ENCODE peak calls at places on chromosomes 7 and 10, in eight cellular contexts. One of them, this sample, is unnamed.

GRCh38 chr10:95536017-95536416 is 25.2 kb downstream of the SORBS1 start:
- DNase-seq in NCI-H1092: no peak
- DNase-seq in sciatic nerve: no peak
- DNase-seq in brain pericyte: no peak
- DNase-seq in stimulated activated naive B cell treated with anti-CD40 and anti-IgM and Interleukin-4, amounts not matched to agents 10 μg/mL and 1 μg/mL and 100 μg/mL, for 72 hours: no peak
- DNase-seq in cardiac muscle cell: peak
- DNase-seq in NCI-H510A: no peak
- DNase-seq in neuronal stem cell: no peak
- DNase-seq in this sample: no peak

GRCh38 chr10:92124524-92125168 is 166.2 kb downstream of the CPEB3 start:
- DNase-seq in stimulated activated naive B cell treated with anti-CD40 and anti-IgM and Interleukin-4, amounts not matched to agents 10 μg/mL and 1 μg/mL and 100 μg/mL, for 72 hours: no peak
- DNase-seq in cardiac muscle cell: peak
- DNase-seq in neuronal stem cell: no peak
- DNase-seq in NCI-H1092: no peak
- DNase-seq in NCI-H510A: no peak
- DNase-seq in brain pericyte: peak
- DNase-seq in sciatic nerve: no peak
- DNase-seq in this sample: peak

GRCh38 chr10:19762026-19762425 is 54.2 kb upstream of the PLXDC2 start:
- DNase-seq in cardiac muscle cell: peak
- DNase-seq in brain pericyte: no peak
- DNase-seq in sciatic nerve: no peak
- DNase-seq in neuronal stem cell: no peak
- DNase-seq in NCI-H1092: no peak
- DNase-seq in NCI-H510A: no peak
- DNase-seq in stimulated activated naive B cell treated with anti-CD40 and anti-IgM and Interleukin-4, amounts not matched to agents 10 μg/mL and 1 μg/mL and 100 μg/mL, for 72 hours: no peak
- DNase-seq in this sample: no peak

GRCh38 chr10:11529276-11529675 is 82.2 kb downstream of the USP6NL start:
- DNase-seq in brain pericyte: no peak
- DNase-seq in neuronal stem cell: no peak
- DNase-seq in NCI-H510A: no peak
- DNase-seq in NCI-H1092: no peak
- DNase-seq in sciatic nerve: no peak
- DNase-seq in cardiac muscle cell: no peak
- DNase-seq in stimulated activated naive B cell treated with anti-CD40 and anti-IgM and Interleukin-4, amounts not matched to agents 10 μg/mL and 1 μg/mL and 100 μg/mL, for 72 hours: no peak
- DNase-seq in this sample: no peak

GRCh38 chr7:44736896-44737295 is 11.8 kb upstream of the ZMIZ2 start:
- DNase-seq in sciatic nerve: no peak
- DNase-seq in NCI-H1092: no peak
- DNase-seq in cardiac muscle cell: no peak
- DNase-seq in stimulated activated naive B cell treated with anti-CD40 and anti-IgM and Interleukin-4, amounts not matched to agents 10 μg/mL and 1 μg/mL and 100 μg/mL, for 72 hours: no peak
- DNase-seq in brain pericyte: no peak
- DNase-seq in NCI-H510A: no peak
- DNase-seq in neuronal stem cell: no peak
- DNase-seq in this sample: no peak

GRCh38 chr7:95126053-95126709 is 198.2 kb downstream of the PON1 start:
- DNase-seq in NCI-H1092: peak
- DNase-seq in sciatic nerve: no peak
- DNase-seq in NCI-H510A: no peak
- DNase-seq in cardiac muscle cell: no peak
- DNase-seq in brain pericyte: peak
- DNase-seq in neuronal stem cell: no peak
- DNase-seq in stimulated activated naive B cell treated with anti-CD40 and anti-IgM and Interleukin-4, amounts not matched to agents 10 μg/mL and 1 μg/mL and 100 μg/mL, for 72 hours: no peak
- DNase-seq in this sample: peak

GRCh38 chr7:73526892-73527821 is 5.1 kb upstream of the BAZ1B start:
- DNase-seq in cardiac muscle cell: no peak
- DNase-seq in NCI-H1092: peak
- DNase-seq in brain pericyte: no peak
- DNase-seq in NCI-H510A: peak
- DNase-seq in sciatic nerve: no peak
- DNase-seq in stimulated activated naive B cell treated with anti-CD40 and anti-IgM and Interleukin-4, amounts not matched to agents 10 μg/mL and 1 μg/mL and 100 μg/mL, for 72 hours: no peak
- DNase-seq in neuronal stem cell: no peak
- DNase-seq in this sample: peak

GRCh38 chr10:18079665-18080295 is 60.4 kb upstream of the CACNB2 start:
- DNase-seq in NCI-H1092: no peak
- DNase-seq in sciatic nerve: no peak
- DNase-seq in stimulated activated naive B cell treated with anti-CD40 and anti-IgM and Interleukin-4, amounts not matched to agents 10 μg/mL and 1 μg/mL and 100 μg/mL, for 72 hours: no peak
- DNase-seq in neuronal stem cell: no peak
- DNase-seq in cardiac muscle cell: no peak
- DNase-seq in brain pericyte: no peak
- DNase-seq in NCI-H510A: no peak
- DNase-seq in this sample: no peak

GRCh38 chr7:46752881-46753366 is 829.0 kb downstream of the TNS3 start:
- DNase-seq in NCI-H510A: no peak
- DNase-seq in neuronal stem cell: no peak
- DNase-seq in NCI-H1092: no peak
- DNase-seq in sciatic nerve: no peak
- DNase-seq in cardiac muscle cell: peak
- DNase-seq in brain pericyte: no peak
- DNase-seq in stimulated activated naive B cell treated with anti-CD40 and anti-IgM and Interleukin-4, amounts not matched to agents 10 μg/mL and 1 μg/mL and 100 μg/mL, for 72 hours: no peak
- DNase-seq in this sample: no peak

GRCh38 chr7:148672041-148672440 is 26.7 kb upstream of the CUL1 start:
- DNase-seq in NCI-H1092: no peak
- DNase-seq in cardiac muscle cell: no peak
- DNase-seq in neuronal stem cell: no peak
- DNase-seq in stimulated activated naive B cell treated with anti-CD40 and anti-IgM and Interleukin-4, amounts not matched to agents 10 μg/mL and 1 μg/mL and 100 μg/mL, for 72 hours: no peak
- DNase-seq in brain pericyte: no peak
- DNase-seq in NCI-H510A: no peak
- DNase-seq in sciatic nerve: no peak
- DNase-seq in this sample: no peak

GRCh38 chr10:4656576-4657194 is 169.3 kb upstream of the AKR1E2 start:
- DNase-seq in NCI-H510A: no peak
- DNase-seq in NCI-H1092: peak
- DNase-seq in cardiac muscle cell: peak
- DNase-seq in sciatic nerve: no peak
- DNase-seq in brain pericyte: no peak
- DNase-seq in stimulated activated naive B cell treated with anti-CD40 and anti-IgM and Interleukin-4, amounts not matched to agents 10 μg/mL and 1 μg/mL and 100 μg/mL, for 72 hours: peak
- DNase-seq in neuronal stem cell: peak
- DNase-seq in this sample: peak

GRCh38 chr10:80075781-80076180 is 2.7 kb upstream of the TMEM254 start:
- DNase-seq in cardiac muscle cell: peak
- DNase-seq in neuronal stem cell: no peak
- DNase-seq in NCI-H510A: no peak
- DNase-seq in stimulated activated naive B cell treated with anti-CD40 and anti-IgM and Interleukin-4, amounts not matched to agents 10 μg/mL and 1 μg/mL and 100 μg/mL, for 72 hours: no peak
- DNase-seq in sciatic nerve: no peak
- DNase-seq in NCI-H1092: no peak
- DNase-seq in brain pericyte: no peak
- DNase-seq in this sample: no peak

GRCh38 chr7:37377231-37377630 is 71.4 kb downstream of the ELMO1 start:
- DNase-seq in brain pericyte: no peak
- DNase-seq in NCI-H510A: no peak
- DNase-seq in NCI-H1092: no peak
- DNase-seq in neuronal stem cell: no peak
- DNase-seq in stimulated activated naive B cell treated with anti-CD40 and anti-IgM and Interleukin-4, amounts not matched to agents 10 μg/mL and 1 μg/mL and 100 μg/mL, for 72 hours: no peak
- DNase-seq in sciatic nerve: no peak
- DNase-seq in cardiac muscle cell: no peak
- DNase-seq in this sample: no peak

GRCh38 chr10:82762641-82763040 is 887.6 kb downstream of the NRG3 start:
- DNase-seq in NCI-H1092: no peak
- DNase-seq in stimulated activated naive B cell treated with anti-CD40 and anti-IgM and Interleukin-4, amounts not matched to agents 10 μg/mL and 1 μg/mL and 100 μg/mL, for 72 hours: no peak
- DNase-seq in sciatic nerve: no peak
- DNase-seq in cardiac muscle cell: no peak
- DNase-seq in NCI-H510A: no peak
- DNase-seq in brain pericyte: no peak
- DNase-seq in neuronal stem cell: no peak
- DNase-seq in this sample: no peak

GRCh38 chr10:14302035-14302434 is 28.7 kb downstream of the FRMD4A start:
- DNase-seq in NCI-H1092: no peak
- DNase-seq in sciatic nerve: no peak
- DNase-seq in neuronal stem cell: no peak
- DNase-seq in NCI-H510A: no peak
- DNase-seq in brain pericyte: no peak
- DNase-seq in stimulated activated naive B cell treated with anti-CD40 and anti-IgM and Interleukin-4, amounts not matched to agents 10 μg/mL and 1 μg/mL and 100 μg/mL, for 72 hours: no peak
- DNase-seq in cardiac muscle cell: peak
- DNase-seq in this sample: no peak

GRCh38 chr7:6164491-6164890 is 107.9 kb downstream of the CYTH3 start:
- DNase-seq in brain pericyte: no peak
- DNase-seq in cardiac muscle cell: no peak
- DNase-seq in stimulated activated naive B cell treated with anti-CD40 and anti-IgM and Interleukin-4, amounts not matched to agents 10 μg/mL and 1 μg/mL and 100 μg/mL, for 72 hours: no peak
- DNase-seq in sciatic nerve: no peak
- DNase-seq in NCI-H1092: no peak
- DNase-seq in NCI-H510A: no peak
- DNase-seq in neuronal stem cell: no peak
- DNase-seq in this sample: no peak

GRCh38 chr7:123460616-123461015 is 73.8 kb downstream of the IQUB start:
- DNase-seq in brain pericyte: no peak
- DNase-seq in cardiac muscle cell: peak
- DNase-seq in neuronal stem cell: no peak
- DNase-seq in sciatic nerve: no peak
- DNase-seq in stimulated activated naive B cell treated with anti-CD40 and anti-IgM and Interleukin-4, amounts not matched to agents 10 μg/mL and 1 μg/mL and 100 μg/mL, for 72 hours: no peak
- DNase-seq in NCI-H1092: no peak
- DNase-seq in NCI-H510A: no peak
- DNase-seq in this sample: no peak

GRCh38 chr7:151999337-152000090 is 26.0 kb upstream of the GALNT11 start:
- DNase-seq in brain pericyte: no peak
- DNase-seq in stimulated activated naive B cell treated with anti-CD40 and anti-IgM and Interleukin-4, amounts not matched to agents 10 μg/mL and 1 μg/mL and 100 μg/mL, for 72 hours: no peak
- DNase-seq in cardiac muscle cell: peak
- DNase-seq in neuronal stem cell: no peak
- DNase-seq in sciatic nerve: no peak
- DNase-seq in NCI-H510A: no peak
- DNase-seq in NCI-H1092: no peak
- DNase-seq in this sample: no peak

GRCh38 chr10:99535764-99536399 is 3.1 kb downstream of the NKX2-3 start:
- DNase-seq in cardiac muscle cell: no peak
- DNase-seq in NCI-H510A: no peak
- DNase-seq in stimulated activated naive B cell treated with anti-CD40 and anti-IgM and Interleukin-4, amounts not matched to agents 10 μg/mL and 1 μg/mL and 100 μg/mL, for 72 hours: no peak
- DNase-seq in neuronal stem cell: no peak
- DNase-seq in sciatic nerve: no peak
- DNase-seq in NCI-H1092: no peak
- DNase-seq in brain pericyte: no peak
- DNase-seq in this sample: no peak

GRCh38 chr10:74213571-74214162 is 62.6 kb downstream of the ADK start:
- DNase-seq in sciatic nerve: no peak
- DNase-seq in stimulated activated naive B cell treated with anti-CD40 and anti-IgM and Interleukin-4, amounts not matched to agents 10 μg/mL and 1 μg/mL and 100 μg/mL, for 72 hours: peak
- DNase-seq in brain pericyte: no peak
- DNase-seq in cardiac muscle cell: peak
- DNase-seq in neuronal stem cell: no peak
- DNase-seq in NCI-H510A: no peak
- DNase-seq in NCI-H1092: no peak
- DNase-seq in this sample: no peak

GRCh38 chr7:26667514-26668133 is 196.8 kb downstream of the SKAP2 start:
- DNase-seq in sciatic nerve: no peak
- DNase-seq in stimulated activated naive B cell treated with anti-CD40 and anti-IgM and Interleukin-4, amounts not matched to agents 10 μg/mL and 1 μg/mL and 100 μg/mL, for 72 hours: peak
- DNase-seq in cardiac muscle cell: peak
- DNase-seq in NCI-H510A: peak
- DNase-seq in neuronal stem cell: peak
- DNase-seq in NCI-H1092: peak
- DNase-seq in brain pericyte: peak
- DNase-seq in this sample: peak

GRCh38 chr7:120770206-120770605 is 87.7 kb downstream of the TSPAN12 start:
- DNase-seq in stimulated activated naive B cell treated with anti-CD40 and anti-IgM and Interleukin-4, amounts not matched to agents 10 μg/mL and 1 μg/mL and 100 μg/mL, for 72 hours: no peak
- DNase-seq in brain pericyte: no peak
- DNase-seq in NCI-H1092: no peak
- DNase-seq in cardiac muscle cell: no peak
- DNase-seq in sciatic nerve: no peak
- DNase-seq in neuronal stem cell: no peak
- DNase-seq in NCI-H510A: no peak
- DNase-seq in this sample: no peak

GRCh38 chr10:17643339-17643754 is 604 bp upstream of the STAM start:
- DNase-seq in sciatic nerve: peak
- DNase-seq in brain pericyte: no peak
- DNase-seq in NCI-H1092: peak
- DNase-seq in NCI-H510A: peak
- DNase-seq in cardiac muscle cell: peak
- DNase-seq in stimulated activated naive B cell treated with anti-CD40 and anti-IgM and Interleukin-4, amounts not matched to agents 10 μg/mL and 1 μg/mL and 100 μg/mL, for 72 hours: no peak
- DNase-seq in neuronal stem cell: no peak
- DNase-seq in this sample: peak

GRCh38 chr10:3413937-3414710 is 241.5 kb upstream of the PITRM1 start:
- DNase-seq in NCI-H510A: no peak
- DNase-seq in sciatic nerve: peak
- DNase-seq in NCI-H1092: no peak
- DNase-seq in stimulated activated naive B cell treated with anti-CD40 and anti-IgM and Interleukin-4, amounts not matched to agents 10 μg/mL and 1 μg/mL and 100 μg/mL, for 72 hours: no peak
- DNase-seq in cardiac muscle cell: no peak
- DNase-seq in brain pericyte: no peak
- DNase-seq in neuronal stem cell: no peak
- DNase-seq in this sample: no peak

GRCh38 chr7:25060487-25061055 is 64.5 kb downstream of the CYCS start:
- DNase-seq in sciatic nerve: no peak
- DNase-seq in brain pericyte: no peak
- DNase-seq in cardiac muscle cell: no peak
- DNase-seq in NCI-H510A: no peak
- DNase-seq in neuronal stem cell: no peak
- DNase-seq in NCI-H1092: no peak
- DNase-seq in stimulated activated naive B cell treated with anti-CD40 and anti-IgM and Interleukin-4, amounts not matched to agents 10 μg/mL and 1 μg/mL and 100 μg/mL, for 72 hours: no peak
- DNase-seq in this sample: no peak

GRCh38 chr7:70596575-70596891 is 535.4 kb upstream of the GALNT17 start:
- DNase-seq in brain pericyte: no peak
- DNase-seq in stimulated activated naive B cell treated with anti-CD40 and anti-IgM and Interleukin-4, amounts not matched to agents 10 μg/mL and 1 μg/mL and 100 μg/mL, for 72 hours: no peak
- DNase-seq in NCI-H510A: no peak
- DNase-seq in NCI-H1092: no peak
- DNase-seq in cardiac muscle cell: no peak
- DNase-seq in sciatic nerve: no peak
- DNase-seq in neuronal stem cell: no peak
- DNase-seq in this sample: no peak

GRCh38 chr7:88927-89921 is 103.1 kb upstream of the FAM20C start:
- DNase-seq in cardiac muscle cell: peak
- DNase-seq in stimulated activated naive B cell treated with anti-CD40 and anti-IgM and Interleukin-4, amounts not matched to agents 10 μg/mL and 1 μg/mL and 100 μg/mL, for 72 hours: peak
- DNase-seq in NCI-H1092: no peak
- DNase-seq in NCI-H510A: no peak
- DNase-seq in sciatic nerve: peak
- DNase-seq in brain pericyte: peak
- DNase-seq in neuronal stem cell: no peak
- DNase-seq in this sample: no peak

GRCh38 chr10:129912161-129912917 is 51.7 kb downstream of the EBF3 start:
- DNase-seq in NCI-H1092: no peak
- DNase-seq in sciatic nerve: peak
- DNase-seq in stimulated activated naive B cell treated with anti-CD40 and anti-IgM and Interleukin-4, amounts not matched to agents 10 μg/mL and 1 μg/mL and 100 μg/mL, for 72 hours: no peak
- DNase-seq in cardiac muscle cell: peak
- DNase-seq in neuronal stem cell: no peak
- DNase-seq in NCI-H510A: no peak
- DNase-seq in brain pericyte: no peak
- DNase-seq in this sample: no peak

This sample was measured in NCI-H2029.